ENCODE peak calls at places on chromosomes 11 and 22, in six cellular contexts. U, L, M, G, O and B are unnamed samples.

GRCh38 chr11:10305964-10306918 is 1.4 kb downstream of the ADM start:
- DNase-seq in U (no peak), L (no peak), M (peak), G (peak), O (peak), B (peak)

GRCh38 chr22:37388538-37388937 is 38.7 kb downstream of the ELFN2 start:
- DNase-seq in U (no peak), L (no peak), M (no peak), G (no peak), O (no peak), B (no peak)

GRCh38 chr22:41939981-41940852 is 6.7 kb downstream of the CENPM start:
- DNase-seq in U (no peak), L (peak), M (no peak), G (no peak), O (no peak), B (no peak)

GRCh38 chr11:124394408-124394807 is 4.4 kb downstream of the OR8B3 start:
- DNase-seq in U (no peak), L (no peak), M (peak), G (no peak), O (no peak), B (no peak)

GRCh38 chr11:104061851-104062521 is 25.5 kb downstream of the DDI1 start:
- DNase-seq in U (no peak), L (no peak), M (peak), G (no peak), O (no peak), B (no peak)

GRCh38 chr11:76408171-76408965 is 27.2 kb downstream of the GVQW3 start:
- DNase-seq in U (no peak), L (no peak), M (no peak), G (no peak), O (no peak), B (no peak)

GRCh38 chr11:68373810-68374501 is 61.6 kb downstream of the LRP5 start:
- DNase-seq in U (no peak), L (peak), M (peak), G (peak), O (peak), B (peak)

GRCh38 chr11:78338138-78338537 is 79.5 kb downstream of the GAB2 start:
- DNase-seq in U (no peak), L (no peak), M (no peak), G (no peak), O (no peak), B (no peak)

GRCh38 chr11:69166186-69167115 is 10.7 kb downstream of the SMIM38 start:
- DNase-seq in U (peak), L (no peak), M (peak), G (no peak), O (peak), B (no peak)

GRCh38 chr22:35734517-35734827 is 16.8 kb downstream of the APOL5 start:
- DNase-seq in U (no peak), L (no peak), M (no peak), G (no peak), O (no peak), B (no peak)

GRCh38 chr11:15737326-15737725 is 619.0 kb downstream of the SOX6 start:
- DNase-seq in U (no peak), L (no peak), M (peak), G (no peak), O (no peak), B (no peak)

GRCh38 chr11:125080531-125080911 is 17.4 kb downstream of the SLC37A2 start:
- DNase-seq in U (no peak), L (no peak), M (no peak), G (no peak), O (no peak), B (no peak)

GRCh38 chr22:31943206-31943975 is 944 bp upstream of the YWHAH start:
- DNase-seq in U (no peak), L (no peak), M (no peak), G (no peak), O (no peak), B (no peak)

GRCh38 chr22:33873186-33873585 is 47.1 kb downstream of the LARGE1 start:
- DNase-seq in U (no peak), L (peak), M (no peak), G (peak), O (peak), B (peak)

GRCh38 chr11:71324788-71325417 is 72.5 kb upstream of the SHANK2 start:
- DNase-seq in U (no peak), L (no peak), M (no peak), G (no peak), O (peak), B (no peak)

DNA sequence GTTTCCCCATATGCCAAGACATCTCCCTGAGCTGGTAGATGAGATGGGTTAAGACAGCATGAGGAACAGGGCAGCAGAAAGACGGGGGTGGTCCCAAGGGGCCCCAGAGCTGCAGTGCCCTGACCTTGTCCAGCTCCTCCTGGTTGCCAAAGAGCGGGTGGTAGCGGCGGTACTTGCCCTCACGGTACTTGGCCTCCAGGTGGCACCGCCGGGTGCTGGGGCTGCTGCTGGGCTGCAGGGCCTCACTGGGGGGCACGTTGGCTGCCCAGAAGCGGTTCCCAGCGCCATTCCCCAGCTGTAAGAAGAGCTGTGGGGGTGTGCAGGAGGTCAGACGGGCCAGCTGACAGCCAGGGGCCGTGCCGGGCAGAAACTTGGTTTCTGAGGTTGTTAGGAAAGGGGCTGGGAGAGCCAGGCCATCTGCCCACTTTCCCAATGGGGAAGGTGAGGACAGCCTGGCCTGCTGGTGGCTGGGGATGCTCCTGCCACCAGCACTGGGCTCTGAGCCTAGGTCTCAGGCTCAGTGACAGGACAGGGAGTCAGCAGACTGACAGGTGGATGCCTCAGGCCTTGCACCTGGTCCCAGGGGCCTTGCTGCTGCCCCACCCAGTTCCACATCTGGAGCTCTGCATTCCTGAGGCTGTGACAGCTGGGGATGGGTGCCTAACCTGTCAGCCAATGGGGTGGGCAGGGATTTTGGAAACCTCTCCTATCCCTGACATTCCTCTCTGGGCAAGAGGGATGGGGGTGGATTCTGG is 30.0 kb upstream of the PDE2A start:
- DNase-seq in U (no peak), L (no peak), M (no peak), G (no peak), O (no peak), B (no peak)
- H3K27ac ChIP-seq in U (no peak), L (no peak), M (peak), G (peak), O (peak), B (no peak)

GRCh38 chr22:45531944-45532631 is 29.4 kb downstream of the FBLN1 start:
- DNase-seq in U (no peak), L (no peak), M (no peak), G (no peak), O (no peak), B (peak)

GRCh38 chr22:45529097-45529496 is 26.4 kb downstream of the FBLN1 start:
- DNase-seq in U (no peak), L (no peak), M (peak), G (no peak), O (no peak), B (no peak)

GRCh38 chr22:45533731-45534130 is 31.0 kb downstream of the FBLN1 start:
- DNase-seq in U (no peak), L (no peak), M (no peak), G (no peak), O (no peak), B (no peak)

GRCh38 chr22:45529966-45530575 is 27.4 kb downstream of the FBLN1 start:
- DNase-seq in U (no peak), L (no peak), M (peak), G (no peak), O (no peak), B (peak)

GRCh38 chr22:45531441-45531840 is 28.8 kb downstream of the FBLN1 start:
- DNase-seq in U (no peak), L (no peak), M (no peak), G (no peak), O (no peak), B (peak)
- H3K27ac ChIP-seq in U (peak), L (no peak), M (peak), G (no peak), O (peak), B (no peak)

GRCh38 chr11:73048446-73048845 is 93.7 kb downstream of the FCHSD2 start:
- DNase-seq in U (no peak), L (no peak), M (no peak), G (no peak), O (no peak), B (no peak)
- H3K27ac ChIP-seq in U (no peak), L (no peak), M (no peak), G (no peak), O (no peak), B (no peak)

GRCh38 chr11:704189-704798 is 1.7 kb upstream of the EPS8L2 start:
- DNase-seq in U (no peak), L (no peak), M (no peak), G (no peak), O (peak), B (no peak)
- H3K27ac ChIP-seq in U (no peak), L (no peak), M (no peak), G (no peak), O (peak), B (no peak)

GRCh38 chr11:62880803-62881578 is at the start of gene SLC3A2:
- DNase-seq in U (peak), L (peak), M (peak), G (peak), O (peak), B (peak)
- H3K27ac ChIP-seq in U (peak), L (peak), M (peak), G (peak), O (peak), B (peak)

DNA sequence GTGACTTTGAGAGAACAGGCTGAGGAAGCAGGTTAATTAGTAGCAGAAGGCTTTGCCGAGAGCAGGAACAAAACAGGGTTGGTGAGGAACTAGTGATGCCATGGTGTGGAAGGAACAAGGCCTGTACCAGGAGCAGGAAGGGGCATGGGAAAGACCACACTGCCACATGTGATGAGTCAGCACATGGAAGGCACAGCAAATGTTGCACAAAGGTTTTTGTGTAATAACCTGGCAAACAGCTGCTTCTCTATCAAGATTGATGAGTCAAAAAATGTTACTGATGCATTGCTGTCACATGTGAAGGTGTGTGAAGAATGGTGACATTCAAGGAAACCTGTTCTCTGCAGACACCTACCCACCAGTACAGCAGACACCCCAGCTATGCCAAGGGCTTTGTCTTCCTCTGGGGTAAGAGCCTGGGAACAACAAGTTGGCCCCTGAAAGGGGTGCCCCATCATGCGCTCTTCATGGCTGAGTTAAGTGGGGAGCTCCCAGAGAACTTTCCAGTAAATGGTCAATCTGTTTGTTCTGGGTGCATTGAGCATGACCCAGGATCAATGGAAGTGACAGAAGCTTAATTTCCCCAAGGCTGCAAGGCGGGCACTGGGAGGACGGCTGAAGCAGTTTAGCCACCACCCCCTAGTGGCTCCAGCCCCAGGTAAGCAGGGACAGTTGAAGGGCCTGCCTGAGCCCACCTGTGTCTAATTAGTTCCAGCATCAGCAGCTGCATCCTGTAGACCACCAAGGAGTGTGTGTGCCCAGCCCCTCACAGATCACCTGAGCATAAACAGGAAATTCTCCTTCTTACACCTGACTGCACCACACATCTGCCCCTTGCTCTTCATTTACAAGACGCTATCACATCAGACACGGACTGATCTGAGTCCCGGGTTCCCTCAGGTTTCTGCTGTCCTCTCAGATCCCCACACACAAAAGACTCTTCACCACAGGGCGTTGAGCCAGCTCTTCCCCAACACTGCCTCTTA is 47.6 kb downstream of the GGTLC2 start:
- DNase-seq in U (no peak), L (no peak), M (no peak), G (no peak), O (peak), B (no peak)
- H3K27ac ChIP-seq in U (no peak), L (no peak), M (no peak), G (no peak), O (no peak), B (no peak)

GRCh38 chr11:57406337-57406904 is 16.0 kb upstream of the PRG2 start:
- DNase-seq in U (no peak), L (no peak), M (peak), G (peak), O (no peak), B (peak)
- H3K27ac ChIP-seq in U (no peak), L (no peak), M (no peak), G (peak), O (no peak), B (peak)